ENCODE peak calls at places on chromosomes 5 and 9, in eight cellular contexts. One of them, this sample, is unnamed.
A peak's percentile ranks its signal among the peaks of the same experiment; 100 is the strongest.

GRCh38 chr5:68456756-68457217 is 241.2 kb downstream of the PIK3R1 start:
- DNase-seq in GM12891: no peak
- DNase-seq in heart left ventricle: peak; percentile 49
- DNase-seq in IMR-90: peak; percentile 53
- DNase-seq in stomach: peak; percentile 78
- DNase-seq in prostate gland: peak; percentile 55
- DNase-seq in lower leg skin: no peak
- DNase-seq in adrenal gland: peak; percentile 41
- DNase-seq in this sample: no peak

GRCh38 chr9:96062051-96062450 is 186.6 kb downstream of the ERCC6L2 start:
- DNase-seq in heart left ventricle: no peak
- DNase-seq in lower leg skin: no peak
- DNase-seq in prostate gland: no peak
- DNase-seq in adrenal gland: no peak
- DNase-seq in IMR-90: no peak
- DNase-seq in GM12891: no peak
- DNase-seq in stomach: no peak
- DNase-seq in this sample: no peak

GRCh38 chr9:112777914-112778313 is 27.4 kb downstream of the SNX30 start:
- DNase-seq in lower leg skin: no peak
- DNase-seq in stomach: no peak
- DNase-seq in prostate gland: no peak
- DNase-seq in adrenal gland: no peak
- DNase-seq in GM12891: no peak
- DNase-seq in heart left ventricle: no peak
- DNase-seq in IMR-90: peak; percentile 38
- DNase-seq in this sample: peak; percentile 51

GRCh38 chr5:141969783-141970741 is 1.2 kb downstream of the RNF14 start:
- DNase-seq in heart left ventricle: no peak
- DNase-seq in GM12891: peak; percentile 45
- DNase-seq in lower leg skin: no peak
- DNase-seq in prostate gland: no peak
- DNase-seq in IMR-90: no peak
- DNase-seq in stomach: no peak
- DNase-seq in adrenal gland: peak; percentile 37
- DNase-seq in this sample: no peak

GRCh38 chr9:120928015-120928719 is 1.6 kb upstream of the TRAF1 start:
- DNase-seq in heart left ventricle: peak; percentile 51
- DNase-seq in lower leg skin: no peak
- DNase-seq in stomach: peak; percentile 51
- DNase-seq in prostate gland: peak; percentile 36
- DNase-seq in adrenal gland: peak; percentile 79
- DNase-seq in GM12891: no peak
- DNase-seq in IMR-90: no peak
- DNase-seq in this sample: no peak

GRCh38 chr5:137708796-137709559 is 26.9 kb downstream of the KLHL3 start:
- DNase-seq in GM12891: no peak
- DNase-seq in prostate gland: no peak
- DNase-seq in adrenal gland: peak; percentile 24
- DNase-seq in lower leg skin: no peak
- DNase-seq in IMR-90: no peak
- DNase-seq in stomach: peak; percentile 47
- DNase-seq in heart left ventricle: no peak
- DNase-seq in this sample: no peak

GRCh38 chr9:85212209-85212608 is 529.5 kb downstream of the AGTPBP1 start:
- DNase-seq in IMR-90: no peak
- DNase-seq in lower leg skin: peak; percentile 18
- DNase-seq in GM12891: no peak
- DNase-seq in adrenal gland: no peak
- DNase-seq in heart left ventricle: no peak
- DNase-seq in prostate gland: no peak
- DNase-seq in stomach: no peak
- DNase-seq in this sample: peak; percentile 16

GRCh38 chr9:126389958-126390357 is 63.3 kb downstream of the MVB12B start:
- DNase-seq in GM12891: no peak
- DNase-seq in adrenal gland: no peak
- DNase-seq in heart left ventricle: no peak
- DNase-seq in prostate gland: no peak
- DNase-seq in stomach: no peak
- DNase-seq in lower leg skin: no peak
- DNase-seq in IMR-90: no peak
- DNase-seq in this sample: no peak

GRCh38 chr9:14768561-14769234 is 46.2 kb upstream of the CER1 start:
- DNase-seq in IMR-90: peak; percentile 51
- DNase-seq in prostate gland: peak; percentile 13
- DNase-seq in heart left ventricle: no peak
- DNase-seq in stomach: no peak
- DNase-seq in adrenal gland: peak; percentile 33
- DNase-seq in GM12891: no peak
- DNase-seq in lower leg skin: no peak
- DNase-seq in this sample: peak; percentile 16

GRCh38 chr9:121765021-121765950 is 113.9 kb downstream of the DAB2IP start:
- DNase-seq in heart left ventricle: peak; percentile 59
- DNase-seq in adrenal gland: peak; percentile 82
- DNase-seq in lower leg skin: no peak
- DNase-seq in IMR-90: peak; percentile 63
- DNase-seq in GM12891: no peak
- DNase-seq in prostate gland: no peak
- DNase-seq in stomach: peak; percentile 73
- DNase-seq in this sample: peak; percentile 84

GRCh38 chr9:126690431-126691051 is 76.8 kb downstream of the LMX1B start:
- DNase-seq in prostate gland: peak; percentile 27
- DNase-seq in heart left ventricle: no peak
- DNase-seq in GM12891: peak; percentile 86
- DNase-seq in lower leg skin: no peak
- DNase-seq in adrenal gland: no peak
- DNase-seq in stomach: peak; percentile 73
- DNase-seq in IMR-90: no peak
- DNase-seq in this sample: peak; percentile 89

GRCh38 chr5:134177197-134178171 is 734 bp upstream of the SKP1 start:
- DNase-seq in GM12891: peak; percentile 28
- DNase-seq in stomach: peak; percentile 70
- DNase-seq in IMR-90: peak; percentile 66
- DNase-seq in adrenal gland: peak; percentile 68
- DNase-seq in heart left ventricle: peak; percentile 20
- DNase-seq in prostate gland: peak; percentile 57
- DNase-seq in lower leg skin: peak; percentile 75
- DNase-seq in this sample: no peak

GRCh38 chr5:43258116-43258515 is 55.1 kb downstream of the HMGCS1 start:
- DNase-seq in adrenal gland: no peak
- DNase-seq in lower leg skin: no peak
- DNase-seq in heart left ventricle: no peak
- DNase-seq in stomach: no peak
- DNase-seq in GM12891: no peak
- DNase-seq in IMR-90: no peak
- DNase-seq in prostate gland: no peak
- DNase-seq in this sample: no peak

GRCh38 chr5:112492291-112492690 is 73.2 kb upstream of the EPB41L4A start:
- DNase-seq in lower leg skin: no peak
- DNase-seq in stomach: peak; percentile 55
- DNase-seq in heart left ventricle: peak; percentile 47
- DNase-seq in prostate gland: no peak
- DNase-seq in GM12891: peak; percentile 25
- DNase-seq in adrenal gland: peak; percentile 84
- DNase-seq in IMR-90: peak; percentile 23
- DNase-seq in this sample: peak; percentile 40

GRCh38 chr9:13424204-13424603 is 144.7 kb upstream of the MPDZ start:
- DNase-seq in adrenal gland: no peak
- DNase-seq in GM12891: no peak
- DNase-seq in lower leg skin: no peak
- DNase-seq in stomach: no peak
- DNase-seq in prostate gland: no peak
- DNase-seq in IMR-90: no peak
- DNase-seq in heart left ventricle: no peak
- DNase-seq in this sample: no peak

GRCh38 chr9:5851445-5851844 is 18.5 kb upstream of the ERMP1 start:
- DNase-seq in prostate gland: no peak
- DNase-seq in lower leg skin: no peak
- DNase-seq in heart left ventricle: no peak
- DNase-seq in adrenal gland: peak; percentile 64
- DNase-seq in IMR-90: peak; percentile 60
- DNase-seq in GM12891: peak; percentile 33
- DNase-seq in stomach: no peak
- DNase-seq in this sample: no peak

GRCh38 chr5:62720036-62720441 is 141.4 kb downstream of the LRRC70 start:
- DNase-seq in heart left ventricle: no peak
- DNase-seq in stomach: peak; percentile 33
- DNase-seq in GM12891: peak; percentile 25
- DNase-seq in adrenal gland: peak; percentile 26
- DNase-seq in prostate gland: no peak
- DNase-seq in IMR-90: peak; percentile 21
- DNase-seq in lower leg skin: no peak
- DNase-seq in this sample: no peak

GRCh38 chr9:91500509-91501011 is 76.9 kb upstream of the NFIL3 start:
- DNase-seq in IMR-90: peak; percentile 95
- DNase-seq in adrenal gland: peak; percentile 74
- DNase-seq in lower leg skin: no peak
- DNase-seq in GM12891: no peak
- DNase-seq in prostate gland: no peak
- DNase-seq in stomach: no peak
- DNase-seq in heart left ventricle: no peak
- DNase-seq in this sample: peak; percentile 78

GRCh38 chr5:60960591-60960990 is 15.6 kb downstream of the NDUFAF2 start:
- DNase-seq in IMR-90: peak; percentile 46
- DNase-seq in heart left ventricle: no peak
- DNase-seq in lower leg skin: no peak
- DNase-seq in GM12891: no peak
- DNase-seq in stomach: no peak
- DNase-seq in adrenal gland: no peak
- DNase-seq in prostate gland: no peak
- DNase-seq in this sample: no peak

DNA sequence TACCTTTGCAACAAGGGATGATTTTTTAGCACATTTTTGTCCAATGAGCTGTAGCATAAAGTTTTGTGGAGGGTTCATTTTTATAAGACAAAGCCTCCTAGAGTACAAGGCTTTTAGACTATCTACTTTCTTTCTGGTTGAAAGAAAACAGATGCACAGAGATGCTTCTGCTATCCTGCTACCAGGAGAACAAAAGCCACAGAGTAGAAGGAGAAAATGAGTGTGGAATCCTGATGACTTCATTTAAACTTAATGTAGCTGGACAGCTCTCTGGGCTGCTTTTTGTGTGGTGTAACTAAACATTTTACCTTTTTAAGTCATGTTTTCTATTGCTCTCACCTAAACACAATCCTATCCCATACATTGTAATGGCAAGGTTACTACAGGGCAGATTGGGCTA is 1009.4 kb downstream of the TLE1 start:
- DNase-seq in prostate gland: no peak
- DNase-seq in heart left ventricle: no peak
- DNase-seq in lower leg skin: no peak
- DNase-seq in stomach: no peak
- DNase-seq in GM12891: no peak
- DNase-seq in adrenal gland: no peak
- DNase-seq in IMR-90: no peak
- DNase-seq in this sample: no peak
- TF ChIP-seq POLR2A in prostate gland: no peak
- TF ChIP-seq POLR2A in heart left ventricle: no peak
- TF ChIP-seq POLR2A in lower leg skin: no peak
- TF ChIP-seq POLR2A in stomach: no peak
- TF ChIP-seq POLR2A in GM12891: no peak
- TF ChIP-seq POLR2A in adrenal gland: no peak
- TF ChIP-seq POLR2A in IMR-90: no peak
- TF ChIP-seq POLR2A in this sample: no peak

GRCh38 chr9:38018230-38018963 is 50.6 kb downstream of the SHB start:
- DNase-seq in prostate gland: no peak
- DNase-seq in IMR-90: no peak
- DNase-seq in stomach: no peak
- DNase-seq in heart left ventricle: no peak
- DNase-seq in lower leg skin: no peak
- DNase-seq in adrenal gland: no peak
- DNase-seq in GM12891: no peak
- DNase-seq in this sample: no peak

GRCh38 chr9:38017885-38018186 is 51.2 kb downstream of the SHB start:
- DNase-seq in lower leg skin: no peak
- DNase-seq in prostate gland: no peak
- DNase-seq in IMR-90: no peak
- DNase-seq in adrenal gland: no peak
- DNase-seq in GM12891: no peak
- DNase-seq in heart left ventricle: no peak
- DNase-seq in stomach: no peak
- DNase-seq in this sample: no peak

GRCh38 chr9:38016375-38017120 is 52.5 kb downstream of the SHB start:
- DNase-seq in GM12891: no peak
- DNase-seq in IMR-90: peak; percentile 63
- DNase-seq in lower leg skin: no peak
- DNase-seq in prostate gland: no peak
- DNase-seq in adrenal gland: no peak
- DNase-seq in stomach: no peak
- DNase-seq in heart left ventricle: no peak
- DNase-seq in this sample: no peak

GRCh38 chr9:38018964-38019602 is 49.9 kb downstream of the SHB start:
- DNase-seq in GM12891: no peak
- DNase-seq in stomach: peak; percentile 73
- DNase-seq in lower leg skin: no peak
- DNase-seq in IMR-90: peak; percentile 89
- DNase-seq in heart left ventricle: no peak
- DNase-seq in adrenal gland: peak; percentile 78
- DNase-seq in prostate gland: peak; percentile 63
- DNase-seq in this sample: no peak

GRCh38 chr9:38017149-38017884 is 51.7 kb downstream of the SHB start:
- DNase-seq in stomach: peak; percentile 84
- DNase-seq in prostate gland: peak; percentile 85
- DNase-seq in heart left ventricle: peak; percentile 74
- DNase-seq in adrenal gland: peak; percentile 84
- DNase-seq in GM12891: no peak
- DNase-seq in lower leg skin: no peak
- DNase-seq in IMR-90: peak; percentile 62
- DNase-seq in this sample: peak; percentile 22
- TF ChIP-seq POLR2A in stomach: no peak
- TF ChIP-seq POLR2A in prostate gland: no peak
- TF ChIP-seq POLR2A in heart left ventricle: no peak
- TF ChIP-seq POLR2A in adrenal gland: no peak
- TF ChIP-seq POLR2A in GM12891: no peak
- TF ChIP-seq POLR2A in lower leg skin: no peak
- TF ChIP-seq POLR2A in IMR-90: no peak
- TF ChIP-seq POLR2A in this sample: no peak

DNA sequence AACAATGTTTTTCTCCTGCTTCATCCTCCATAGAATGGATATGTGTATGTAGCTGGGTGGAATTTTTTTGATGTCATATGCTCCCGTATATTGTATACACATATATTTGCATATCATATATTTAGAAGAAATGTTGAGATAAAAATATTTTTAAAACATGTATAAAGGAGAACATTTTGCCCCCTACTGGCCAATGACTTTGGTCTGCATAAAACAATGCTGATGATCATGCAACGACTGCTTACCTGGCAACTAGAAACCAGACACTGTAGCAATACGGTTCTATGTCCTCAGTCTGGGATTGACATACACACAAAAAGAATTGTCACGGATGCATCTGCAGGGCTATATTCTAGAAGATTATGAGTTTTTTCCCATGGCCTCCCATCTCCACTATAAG is 503.6 kb downstream of the ELAVL2 start:
- DNase-seq in stomach: no peak
- DNase-seq in prostate gland: no peak
- DNase-seq in lower leg skin: no peak
- DNase-seq in heart left ventricle: no peak
- DNase-seq in adrenal gland: no peak
- DNase-seq in IMR-90: peak; percentile 0
- DNase-seq in GM12891: no peak
- DNase-seq in this sample: no peak
- TF ChIP-seq POLR2A in stomach: no peak
- TF ChIP-seq POLR2A in prostate gland: no peak
- TF ChIP-seq POLR2A in lower leg skin: no peak
- TF ChIP-seq POLR2A in heart left ventricle: no peak
- TF ChIP-seq POLR2A in adrenal gland: no peak
- TF ChIP-seq POLR2A in IMR-90: no peak
- TF ChIP-seq POLR2A in GM12891: no peak
- TF ChIP-seq POLR2A in this sample: no peak

GRCh38 chr5:15496886-15497285 is 3.1 kb upstream of the FBXL7 start:
- DNase-seq in prostate gland: no peak
- DNase-seq in GM12891: no peak
- DNase-seq in adrenal gland: no peak
- DNase-seq in heart left ventricle: no peak
- DNase-seq in IMR-90: no peak
- DNase-seq in stomach: no peak
- DNase-seq in lower leg skin: no peak
- DNase-seq in this sample: no peak
- TF ChIP-seq POLR2A in prostate gland: no peak
- TF ChIP-seq POLR2A in GM12891: no peak
- TF ChIP-seq POLR2A in adrenal gland: no peak
- TF ChIP-seq POLR2A in heart left ventricle: no peak
- TF ChIP-seq POLR2A in IMR-90: no peak
- TF ChIP-seq POLR2A in stomach: no peak
- TF ChIP-seq POLR2A in lower leg skin: no peak
- TF ChIP-seq POLR2A in this sample: no peak